ENCODE peak calls at places on chromosomes 1 and 21, in four cellular contexts. Z is mucosa of descending colon, Q is brain microvascular endothelial cell, L is GM06990. U is an unnamed sample.

GRCh38 chr1:247180581-247180980 is 8.8 kb upstream of the ZNF124 start:
- DNase-seq in Q (no peak), Z (no peak), L (no peak), U (no peak)

GRCh38 chr1:155126494-155127104 is 1.1 kb upstream of the EFNA1 start:
- DNase-seq in Z (peak; percentile 75), Q (peak; percentile 38), L (peak; percentile 42), U (peak; percentile 92)

GRCh38 chr1:52634111-52634510 is 1.1 kb downstream of the SHISAL2A start:
- DNase-seq in L (no peak), Z (no peak), Q (no peak), U (no peak)

GRCh38 chr1:227356582-227357228 is 38.4 kb upstream of the CDC42BPA start:
- DNase-seq in Q (peak; percentile 3), Z (no peak), L (no peak), U (no peak)

GRCh38 chr1:27000092-27000816 is 6.8 kb downstream of the TRNP1 start:
- DNase-seq in Z (no peak), L (no peak), Q (no peak), U (no peak)

GRCh38 chr1:2535981-2536380 is 5.9 kb upstream of the HES5 start:
- DNase-seq in Q (no peak), L (no peak), Z (no peak), U (no peak)

GRCh38 chr1:38858833-38859560 is 575 bp downstream of the RRAGC start:
- DNase-seq in Z (peak; percentile 83), L (peak; percentile 78), Q (peak; percentile 62), U (peak; percentile 85)

GRCh38 chr1:32496127-32496526 is 31.3 kb downstream of the ZBTB8B start:
- DNase-seq in Z (no peak), L (no peak), Q (peak; percentile 62), U (no peak)

GRCh38 chr1:202244841-202245261 is 51.3 kb downstream of the LGR6 start:
- DNase-seq in L (no peak), Q (no peak), Z (no peak), U (no peak)

DNA sequence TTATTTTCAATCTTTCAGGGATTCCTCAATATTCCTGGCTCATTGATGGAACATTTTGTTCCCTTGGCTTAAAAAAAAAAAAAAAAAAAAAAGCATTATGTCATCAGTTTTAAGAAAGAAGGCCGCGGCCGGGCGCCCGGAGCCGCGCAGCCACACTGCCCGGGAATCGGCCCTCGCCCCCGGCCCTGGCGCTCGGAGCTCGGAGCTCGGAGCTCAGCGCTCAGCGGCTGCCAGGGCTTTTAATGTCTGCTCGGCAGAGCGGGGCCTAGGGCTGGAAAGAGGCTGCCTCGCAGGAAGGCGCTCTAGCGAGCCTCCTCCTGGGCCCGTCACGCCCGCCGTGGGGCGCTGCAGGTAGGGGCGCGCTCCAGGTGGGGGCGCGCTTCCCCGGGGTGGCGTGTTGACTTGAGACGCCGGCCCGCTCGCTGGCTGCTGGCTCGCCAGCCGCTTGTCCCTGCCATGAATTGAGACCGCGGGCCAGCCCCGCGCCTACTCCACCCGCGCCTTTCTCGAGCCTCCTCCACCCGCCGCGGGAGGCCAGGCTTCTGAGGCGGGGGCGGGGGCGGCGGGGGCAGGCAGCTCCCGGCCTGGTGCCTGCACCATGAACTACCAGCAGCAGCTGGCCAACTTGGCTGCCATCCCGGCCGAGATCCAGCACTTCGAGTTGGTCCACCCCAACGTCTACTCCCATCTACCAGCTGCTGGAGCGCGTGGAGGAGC is 5.4 kb upstream of the TDRD5 start:
- DNase-seq in Q (no peak), L (no peak), Z (peak; percentile 84), U (peak; percentile 56)
- TF ChIP-seq CTCF in Q (peak; percentile 47), L (no peak), Z (peak; percentile 64), U (peak; percentile 29)

DNA sequence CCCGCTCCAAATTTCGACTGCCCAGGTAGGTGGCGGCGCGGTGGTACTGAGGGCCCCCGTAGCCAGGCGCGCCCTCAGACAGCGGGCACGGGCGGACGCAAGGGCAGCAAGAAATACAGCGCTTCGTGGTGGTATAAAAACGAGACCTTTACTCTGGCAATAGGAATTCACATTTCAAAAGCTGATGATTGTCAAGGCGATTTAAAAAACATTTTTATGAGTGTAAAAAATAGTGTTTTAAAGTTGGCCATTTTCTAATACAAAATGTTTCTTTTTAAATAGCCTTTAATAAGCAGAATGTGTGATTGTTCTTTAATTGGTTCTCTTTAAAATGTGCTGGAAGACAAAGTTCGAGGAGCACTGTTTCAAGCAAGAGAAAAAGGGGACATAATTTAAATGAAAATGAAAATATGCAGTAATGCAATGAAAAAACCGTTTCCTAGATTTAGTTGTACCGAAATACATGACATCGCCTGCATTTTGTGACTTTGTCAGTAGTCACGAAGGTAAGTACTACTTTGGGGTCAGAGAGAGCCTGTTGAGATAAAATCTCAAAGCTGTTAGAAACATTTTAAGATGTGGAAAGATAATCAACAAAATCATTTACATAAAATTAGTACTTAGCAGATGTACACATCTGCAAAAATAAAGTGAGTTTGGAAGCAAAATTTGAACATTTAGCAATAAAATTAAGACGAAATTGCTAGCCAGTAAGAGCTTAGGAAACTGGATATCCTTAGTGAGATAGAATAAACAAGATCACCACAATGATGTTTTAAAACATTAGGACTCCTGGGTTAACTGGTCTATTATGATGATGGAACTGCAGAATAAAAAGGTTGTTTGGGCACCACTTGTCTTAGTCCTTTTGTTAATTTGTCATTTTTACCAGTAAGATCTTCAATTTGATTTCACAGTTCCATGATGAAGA is 1.1 kb upstream of the PSMG1 start:
- DNase-seq in L (no peak), Z (no peak), Q (no peak), U (no peak)
- TF ChIP-seq CTCF in L (no peak), Z (no peak), Q (no peak), U (no peak)

DNA sequence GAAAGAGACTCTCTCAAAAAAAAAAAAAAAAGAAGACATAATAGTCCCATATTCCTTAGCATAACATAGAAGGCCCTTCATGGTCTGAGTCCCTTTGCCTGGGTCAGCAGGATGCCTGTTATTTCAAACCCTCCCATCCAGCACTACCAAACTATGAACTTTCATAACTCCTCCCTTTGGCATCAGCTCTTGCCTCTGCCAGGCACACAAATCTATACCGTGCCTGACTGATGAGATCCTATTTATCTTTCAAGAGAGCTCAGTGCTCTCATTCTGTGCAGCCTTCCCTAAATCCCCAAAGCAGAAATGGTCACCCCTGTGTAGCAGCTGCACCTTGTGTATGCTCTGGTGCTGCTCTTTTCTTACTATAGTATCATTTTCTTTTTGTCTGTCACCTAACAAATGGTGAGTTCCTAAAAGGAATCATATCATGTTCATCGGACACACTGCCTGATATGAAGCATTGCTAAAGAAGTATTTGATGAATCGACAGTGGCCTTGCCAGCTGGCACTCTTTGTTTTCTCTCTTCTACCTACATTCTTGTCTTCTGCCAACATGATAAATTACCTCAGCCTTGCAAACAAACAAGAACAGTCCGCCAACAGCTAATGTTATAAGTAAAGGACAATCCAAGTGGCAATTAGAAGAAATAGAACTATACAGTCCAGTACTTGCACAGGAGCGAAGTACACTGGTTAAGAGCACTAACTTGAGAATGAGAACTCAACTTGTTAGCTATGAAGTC is 29.9 kb downstream of the FMO4 start:
- DNase-seq in Q (no peak), L (no peak), Z (no peak), U (no peak)
- TF ChIP-seq CTCF in Q (no peak), L (no peak), Z (no peak), U (no peak)

GRCh38 chr1:235511470-235512240 is 7.4 kb upstream of the B3GALNT2 start:
- DNase-seq in Q (peak; percentile 64), L (no peak), Z (no peak), U (no peak)
- TF ChIP-seq CTCF in Q (peak; percentile 31), L (no peak), Z (no peak), U (no peak)

GRCh38 chr21:44456207-44456914 is 1.1 kb downstream of the LRRC3 start:
- DNase-seq in Z (peak; percentile 37), Q (no peak), L (no peak), U (peak; percentile 48)

GRCh38 chr21:44456915-44457736 is 1.8 kb downstream of the LRRC3 start:
- DNase-seq in Z (peak; percentile 22), Q (no peak), L (no peak), U (peak; percentile 46)

GRCh38 chr21:44454747-44455523 is at the start of gene LRRC3:
- DNase-seq in Z (peak; percentile 89), L (peak; percentile 78), Q (peak; percentile 69), U (peak; percentile 93)

GRCh38 chr21:44454058-44454457 is 1.3 kb upstream of the LRRC3 start:
- DNase-seq in Q (no peak), L (no peak), Z (no peak), U (no peak)

DNA sequence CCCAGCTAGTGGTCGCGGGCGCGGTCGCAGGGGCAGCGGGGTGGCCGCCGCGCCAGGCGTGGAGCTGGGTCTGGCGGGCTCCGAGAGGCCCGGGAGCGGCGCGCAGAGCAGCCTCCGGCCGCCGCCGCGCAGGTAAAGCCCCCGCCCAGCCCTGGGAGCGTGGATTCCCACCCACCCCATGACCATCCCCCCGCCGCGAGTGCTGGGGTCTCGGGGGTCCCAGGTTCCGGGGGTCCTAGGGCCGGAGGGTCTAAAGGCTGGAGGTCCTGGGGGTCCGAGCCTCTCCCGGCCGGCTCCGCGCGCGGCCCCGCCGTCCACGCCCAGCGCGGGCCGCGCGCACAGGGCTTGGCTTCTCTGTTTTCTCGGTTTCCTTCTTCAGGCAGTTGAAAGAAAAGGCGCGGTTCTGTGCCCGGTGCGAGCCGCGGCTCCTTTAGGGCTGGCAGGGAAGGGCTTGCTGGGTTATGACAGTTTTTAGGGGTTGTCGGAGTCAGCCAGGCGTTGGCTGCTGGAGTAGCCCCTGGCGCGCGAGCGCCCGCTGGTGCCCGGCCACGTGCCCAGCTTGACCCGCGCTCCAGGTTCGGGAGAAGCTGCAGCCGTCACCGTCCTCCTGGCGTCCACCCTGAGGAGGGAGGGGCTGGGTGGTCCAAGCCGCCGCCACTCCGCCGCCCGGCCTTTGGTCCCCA is 355 bp downstream of the LRRC3 start:
- DNase-seq in Z (peak; percentile 75), L (peak; percentile 50), Q (no peak), U (peak; percentile 76)
- TF ChIP-seq CTCF in Z (no peak), L (peak; percentile 43), Q (peak; percentile 13), U (peak; percentile 31)

GRCh38 chr21:19507682-19508260 is 1104.2 kb upstream of the TMPRSS15 start:
- DNase-seq in Q (no peak), L (no peak), Z (no peak), U (no peak)
- TF ChIP-seq CTCF in Q (peak; percentile 15), L (peak; percentile 21), Z (no peak), U (peak; percentile 18)

DNA sequence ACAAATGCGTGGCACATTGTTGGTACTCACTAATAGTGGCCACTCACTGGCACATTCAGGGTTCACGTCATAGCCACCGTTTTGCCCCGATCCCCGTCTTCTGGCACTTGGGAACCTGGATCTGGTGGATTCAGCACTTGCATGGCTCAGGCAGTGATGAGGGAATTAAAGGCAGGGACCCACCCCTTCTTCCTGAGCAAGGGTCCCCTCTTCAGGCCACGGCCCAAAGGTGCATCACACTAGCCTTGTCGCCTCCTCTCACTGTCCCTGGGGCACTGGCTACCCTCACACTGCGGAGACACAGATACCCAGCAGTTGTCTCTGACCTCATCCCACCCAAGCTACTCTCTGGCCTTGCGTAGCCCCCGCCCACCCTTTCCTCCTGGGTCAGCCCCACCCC is 19.9 kb upstream of the LDLRAP1 start:
- DNase-seq in L (no peak), Q (peak; percentile 18), Z (peak; percentile 70), U (no peak)
- TF ChIP-seq CTCF in L (peak; percentile 20), Q (peak; percentile 73), Z (no peak), U (no peak)

GRCh38 chr1:213858581-213858980 is 129.2 kb upstream of the PROX1 start:
- DNase-seq in Z (no peak), L (no peak), Q (no peak), U (no peak)
- TF ChIP-seq CTCF in Z (no peak), L (no peak), Q (no peak), U (no peak)

GRCh38 chr1:44357710-44358109 is 2.7 kb upstream of the ERI3 start:
- DNase-seq in Z (no peak), L (no peak), Q (no peak), U (no peak)

GRCh38 chr1:44366576-44366975 is 11.5 kb upstream of the ERI3 start:
- DNase-seq in Q (no peak), L (no peak), Z (no peak), U (no peak)

GRCh38 chr1:44359234-44359937 is 4.3 kb upstream of the ERI3 start:
- DNase-seq in L (no peak), Z (no peak), Q (no peak), U (no peak)

GRCh38 chr1:44355582-44356305 is 687 bp upstream of the ERI3 start:
- DNase-seq in L (no peak), Q (no peak), Z (no peak), U (no peak)

GRCh38 chr1:44361478-44361877 is 6.4 kb upstream of the ERI3 start:
- DNase-seq in Z (no peak), L (no peak), Q (no peak), U (no peak)
- TF ChIP-seq CTCF in Z (no peak), L (no peak), Q (peak; percentile 54), U (no peak)